ENCODE peak calls at places on chromosomes 3 and 15, in four cellular contexts. E is A549, U is neural crest cell, V is cardiac muscle cell. D is an unnamed sample.

GRCh38 chr15:25830844-25831443 is 32.2 kb downstream of the ATP10A start:
- DNase-seq in V (no peak), E (no peak), U (no peak), D (no peak)

GRCh38 chr3:117628896-117629295 is 919.3 kb downstream of the TUSC7 start:
- DNase-seq in E (no peak), U (no peak), V (no peak), D (no peak)

GRCh38 chr3:6825527-6825926 is 35.4 kb upstream of the GRM7 start:
- DNase-seq in U (no peak), E (no peak), V (no peak), D (no peak)

GRCh38 chr3:53122933-53123305 is 7.3 kb downstream of the RFT1 start:
- DNase-seq in E (no peak), U (no peak), V (no peak), D (no peak)

GRCh38 chr15:55775316-55775715 is 32.4 kb upstream of the PRTG start:
- DNase-seq in E (no peak), V (no peak), U (peak; percentile 41), D (no peak)

GRCh38 chr3:189464800-189465199 is 166.4 kb upstream of the TP63 start:
- DNase-seq in V (no peak), U (no peak), E (no peak), D (no peak)

GRCh38 chr15:71117906-71118305 is 2.6 kb downstream of the THSD4 start:
- DNase-seq in E (no peak), V (no peak), U (no peak), D (no peak)

GRCh38 chr3:194133661-194134230 is 2.2 kb upstream of the HES1 start:
- DNase-seq in U (peak; percentile 45), E (no peak), V (peak; percentile 66), D (peak; percentile 59)

GRCh38 chr3:97815149-97815917 is 6.5 kb upstream of the CRYBG3 start:
- DNase-seq in E (no peak), V (no peak), U (no peak), D (no peak)

GRCh38 chr3:113261996-113262665 is 50.8 kb downstream of the BOC start:
- DNase-seq in V (no peak), E (no peak), U (no peak), D (no peak)

GRCh38 chr3:90132220-90132619 is 1024.8 kb downstream of the EPHA3 start:
- DNase-seq in E (no peak), V (no peak), U (no peak), D (no peak)

GRCh38 chr3:65742914-65743313 is 295.8 kb downstream of the MAGI1 start:
- DNase-seq in E (no peak), V (no peak), U (no peak), D (no peak)

GRCh38 chr3:127678611-127679533 is 6.1 kb downstream of the ABTB1 start:
- DNase-seq in V (no peak), U (no peak), E (no peak), D (no peak)

GRCh38 chr3:192901435-192901834 is 16.2 kb downstream of the MB21D2 start:
- DNase-seq in V (no peak), E (no peak), U (no peak), D (no peak)

GRCh38 chr3:65013053-65013452 is 325.3 kb upstream of the ADAMTS9 start:
- DNase-seq in E (no peak), V (no peak), U (no peak), D (no peak)

GRCh38 chr3:29618395-29619291 is 337.8 kb downstream of the RBMS3 start:
- DNase-seq in E (no peak), V (no peak), U (no peak), D (no peak)

GRCh38 chr3:169149349-169149890 is 514.1 kb downstream of the MECOM start:
- DNase-seq in U (peak; percentile 77), E (peak; percentile 71), V (peak; percentile 94), D (peak; percentile 94)

GRCh38 chr3:32297366-32297765 is 58.9 kb downstream of the CMTM8 start:
- DNase-seq in V (no peak), U (no peak), E (no peak), D (no peak)

GRCh38 chr15:101239724-101240136 is 12.1 kb downstream of the CHSY1 start:
- DNase-seq in E (no peak), U (no peak), V (no peak), D (no peak)

GRCh38 chr3:21979706-21980105 is 228.7 kb upstream of the ZNF385D start:
- DNase-seq in E (no peak), V (no peak), U (no peak), D (no peak)

GRCh38 chr3:73086071-73086494 is 24.6 kb downstream of the EBLN2 start:
- DNase-seq in U (peak; percentile 58), E (peak; percentile 28), V (peak; percentile 58), D (peak; percentile 63)

GRCh38 chr3:136949708-136950107 is 8.1 kb upstream of the IL20RB start:
- DNase-seq in U (no peak), E (no peak), V (no peak), D (no peak)

GRCh38 chr15:89003865-89004725 is 84.2 kb upstream of the ABHD2 start:
- DNase-seq in U (peak; percentile 25), V (peak; percentile 78), E (peak; percentile 78), D (peak; percentile 42)

GRCh38 chr3:69241769-69242168 is 119.4 kb upstream of the LMOD3 start:
- DNase-seq in U (no peak), V (no peak), E (no peak), D (no peak)

GRCh38 chr15:48029656-48030055 is 91.1 kb upstream of the SLC24A5 start:
- DNase-seq in U (no peak), V (no peak), E (no peak), D (no peak)

GRCh38 chr3:146148468-146148931 is 12.5 kb downstream of the PLOD2 start:
- DNase-seq in U (no peak), E (no peak), V (no peak), D (no peak)

GRCh38 chr15:60087561-60087960 is 83.5 kb downstream of the FOXB1 start:
- DNase-seq in E (no peak), V (no peak), U (no peak), D (no peak)

GRCh38 chr3:194691481-194692281 is 6.0 kb downstream of the FAM43A start:
- DNase-seq in U (no peak), E (no peak), V (no peak), D (no peak)

GRCh38 chr3:121529308-121529707 is 16.5 kb downstream of the POLQ start:
- DNase-seq in E (peak; percentile 21), V (no peak), U (no peak), D (no peak)

GRCh38 chr3:18424862-18425640 is at the start of gene SATB1:
- DNase-seq in V (peak; percentile 85), E (no peak), U (peak; percentile 81), D (peak; percentile 72)

GRCh38 chr3:40631341-40631995 is 106.7 kb downstream of the ZNF621 start:
- DNase-seq in V (no peak), U (no peak), E (no peak), D (no peak)

GRCh38 chr3:186121968-186122367 is 13.1 kb upstream of the ETV5 start:
- DNase-seq in E (no peak), V (peak; percentile 28), U (no peak), D (no peak)

GRCh38 chr3:108150200-108150599 is 59.4 kb upstream of the CD47 start:
- DNase-seq in E (no peak), U (no peak), V (no peak), D (no peak)

GRCh38 chr3:46981932-46982471 is 2.5 kb downstream of the NBEAL2 start:
- DNase-seq in U (no peak), E (no peak), V (no peak), D (peak; percentile 64)

GRCh38 chr3:159764211-159765024 is 224.2 kb upstream of the IL12A start:
- DNase-seq in E (peak; percentile 68), V (no peak), U (peak; percentile 44), D (peak; percentile 59)

GRCh38 chr15:49707598-49707997 is 86.8 kb downstream of the DTWD1 start:
- DNase-seq in U (no peak), V (no peak), E (no peak), D (no peak)

GRCh38 chr15:95284933-95285401 is 1045.5 kb upstream of the NR2F2 start:
- DNase-seq in E (no peak), V (peak; percentile 38), U (no peak), D (peak; percentile 13)
- TF ChIP-seq CTCF in E (no peak), V (peak; percentile 44), U (peak; percentile 53), D (no peak)

GRCh38 chr3:105634719-105635118 is 234.1 kb downstream of the CBLB start:
- DNase-seq in E (no peak), U (no peak), V (no peak), D (no peak)
- TF ChIP-seq CTCF in E (no peak), U (no peak), V (no peak), D (no peak)

DNA sequence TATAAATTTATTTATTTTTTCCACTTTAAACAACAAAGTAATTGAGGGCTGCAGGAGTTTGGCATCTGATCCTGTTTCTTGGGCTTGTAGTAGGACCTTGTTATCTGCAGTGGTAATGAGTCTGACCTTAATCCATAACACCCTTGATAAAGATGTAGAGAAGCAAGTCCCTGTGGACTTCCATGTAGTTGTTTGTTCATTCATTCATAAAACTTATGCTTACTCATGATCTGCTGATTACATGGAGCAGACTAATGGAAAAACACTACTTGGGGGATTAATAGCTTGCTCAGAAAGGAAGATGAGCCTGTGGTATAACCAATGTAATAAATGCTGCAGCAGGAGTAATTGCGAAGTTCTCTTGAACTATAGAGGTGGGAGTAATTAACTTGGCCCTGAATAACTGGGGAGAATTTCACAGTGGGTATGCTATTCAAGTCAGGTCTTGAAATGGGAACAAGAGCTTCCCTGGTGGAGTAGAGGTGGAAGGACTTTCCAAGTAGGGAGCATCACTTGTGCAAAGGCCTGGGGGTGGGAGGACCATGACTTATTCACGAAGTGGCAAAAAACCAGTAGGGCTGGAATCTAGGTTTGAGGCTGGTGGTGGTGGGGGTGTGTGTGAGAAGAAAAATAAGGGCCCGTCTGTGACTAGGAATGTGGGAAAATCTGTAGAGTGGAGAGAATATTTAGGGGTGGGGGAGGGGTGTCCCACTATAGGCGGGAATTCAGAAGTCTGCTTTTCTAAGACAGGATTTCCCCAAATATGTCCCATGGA is 271.7 kb upstream of the TBL1XR1 start:
- DNase-seq in U (no peak), V (no peak), E (no peak), D (no peak)
- TF ChIP-seq CTCF in U (no peak), V (no peak), E (no peak), D (no peak)

GRCh38 chr15:64092864-64093626 is 593 bp downstream of the CIAO2A start:
- DNase-seq in E (peak; percentile 56), V (peak; percentile 51), U (no peak), D (peak; percentile 41)

GRCh38 chr15:64095431-64095794 is 369 bp upstream of the SNX1 start:
- DNase-seq in V (no peak), E (no peak), U (no peak), D (no peak)

GRCh38 chr15:64093627-64094417 is at the start of gene CIAO2A:
- DNase-seq in V (peak; percentile 96), U (peak; percentile 82), E (peak; percentile 96), D (peak; percentile 89)

GRCh38 chr15:64096486-64097431 is 977 bp downstream of the SNX1 start:
- DNase-seq in V (peak; percentile 5), U (no peak), E (peak; percentile 57), D (no peak)

DNA sequence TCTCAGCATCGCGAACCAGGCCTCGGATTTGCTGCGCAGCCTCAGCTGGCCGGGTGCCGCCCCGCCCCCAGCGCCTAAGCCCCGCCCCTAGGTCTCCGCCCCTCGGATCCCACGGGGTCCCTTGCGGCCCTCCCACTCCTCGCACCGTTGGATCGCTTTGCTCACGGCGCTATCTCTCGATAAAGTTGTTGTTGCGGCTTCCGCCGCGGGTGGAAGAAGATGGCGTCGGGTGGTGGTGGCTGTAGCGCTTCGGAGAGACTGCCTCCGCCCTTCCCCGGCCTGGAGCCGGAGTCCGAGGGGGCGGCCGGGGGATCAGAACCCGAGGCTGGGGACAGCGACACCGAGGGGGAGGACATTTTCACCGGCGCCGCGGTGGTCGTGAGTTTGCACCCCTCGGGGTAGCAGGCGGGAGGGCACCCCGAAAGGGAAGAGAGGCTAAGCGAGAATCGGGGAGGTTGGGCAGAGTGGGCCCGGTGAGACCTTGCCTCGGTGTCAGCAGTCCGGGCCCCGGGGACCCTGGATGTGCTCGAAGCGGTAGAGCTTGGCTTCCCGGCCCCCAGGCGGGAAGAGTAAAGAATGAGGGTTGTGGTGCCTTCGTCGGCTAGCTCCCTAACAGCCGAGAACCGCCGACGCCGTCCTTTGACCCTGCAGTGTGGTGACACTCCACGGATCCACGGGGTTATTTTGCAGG is at the start of gene SNX1:
- DNase-seq in V (peak; percentile 95), U (peak; percentile 94), E (peak; percentile 95), D (peak; percentile 96)
- TF ChIP-seq CTCF in V (no peak), U (peak; percentile 27), E (no peak), D (no peak)

D was measured in endothelial cell.